ENCODE peak calls at places on chromosomes 5 and 9, in nine cellular contexts. One of them, this sample, is unnamed.

GRCh38 chr9:89277454-89277853 is 33.5 kb upstream of the CKS2 start:
- DNase-seq in fibroblast of mammary gland: peak
- DNase-seq in heart left ventricle: no peak
- DNase-seq in testis: no peak
- DNase-seq in A673: no peak
- DNase-seq in breast epithelium: no peak
- DNase-seq in bronchial epithelial cell: no peak
- DNase-seq in left lung: peak
- DNase-seq in CD8-positive, alpha-beta memory T cell: no peak
- DNase-seq in this sample: peak

GRCh38 chr5:57441557-57441956 is 41.1 kb downstream of the ACTBL2 start:
- DNase-seq in fibroblast of mammary gland: peak
- DNase-seq in left lung: peak
- DNase-seq in heart left ventricle: no peak
- DNase-seq in testis: no peak
- DNase-seq in bronchial epithelial cell: peak
- DNase-seq in breast epithelium: no peak
- DNase-seq in A673: peak
- DNase-seq in CD8-positive, alpha-beta memory T cell: no peak
- DNase-seq in this sample: peak

GRCh38 chr5:144352732-144353317 is 182.2 kb downstream of the KCTD16 start:
- DNase-seq in left lung: no peak
- DNase-seq in heart left ventricle: no peak
- DNase-seq in breast epithelium: no peak
- DNase-seq in bronchial epithelial cell: no peak
- DNase-seq in fibroblast of mammary gland: no peak
- DNase-seq in A673: peak
- DNase-seq in testis: no peak
- DNase-seq in CD8-positive, alpha-beta memory T cell: no peak
- DNase-seq in this sample: no peak

GRCh38 chr5:173178369-173178910 is 34.1 kb downstream of the BNIP1 start:
- DNase-seq in CD8-positive, alpha-beta memory T cell: no peak
- DNase-seq in bronchial epithelial cell: no peak
- DNase-seq in left lung: no peak
- DNase-seq in heart left ventricle: no peak
- DNase-seq in fibroblast of mammary gland: no peak
- DNase-seq in breast epithelium: no peak
- DNase-seq in A673: no peak
- DNase-seq in testis: no peak
- DNase-seq in this sample: no peak

GRCh38 chr5:68456756-68457217 is 241.2 kb downstream of the PIK3R1 start:
- DNase-seq in fibroblast of mammary gland: peak
- DNase-seq in A673: peak
- DNase-seq in breast epithelium: peak
- DNase-seq in testis: peak
- DNase-seq in bronchial epithelial cell: peak
- DNase-seq in CD8-positive, alpha-beta memory T cell: no peak
- DNase-seq in left lung: no peak
- DNase-seq in heart left ventricle: peak
- DNase-seq in this sample: peak

GRCh38 chr9:88917375-88917774 is 73.9 kb upstream of the S1PR3 start:
- DNase-seq in testis: no peak
- DNase-seq in bronchial epithelial cell: no peak
- DNase-seq in CD8-positive, alpha-beta memory T cell: no peak
- DNase-seq in fibroblast of mammary gland: no peak
- DNase-seq in left lung: no peak
- DNase-seq in A673: no peak
- DNase-seq in breast epithelium: no peak
- DNase-seq in heart left ventricle: no peak
- DNase-seq in this sample: no peak

GRCh38 chr9:84996049-84996448 is 326.5 kb downstream of the NTRK2 start:
- DNase-seq in CD8-positive, alpha-beta memory T cell: no peak
- DNase-seq in fibroblast of mammary gland: no peak
- DNase-seq in heart left ventricle: no peak
- DNase-seq in breast epithelium: no peak
- DNase-seq in bronchial epithelial cell: peak
- DNase-seq in left lung: no peak
- DNase-seq in A673: no peak
- DNase-seq in testis: no peak
- DNase-seq in this sample: no peak

GRCh38 chr9:125685167-125685566 is 21.8 kb downstream of the MAPKAP1 start:
- DNase-seq in testis: no peak
- DNase-seq in CD8-positive, alpha-beta memory T cell: no peak
- DNase-seq in breast epithelium: no peak
- DNase-seq in heart left ventricle: no peak
- DNase-seq in fibroblast of mammary gland: no peak
- DNase-seq in A673: no peak
- DNase-seq in bronchial epithelial cell: no peak
- DNase-seq in left lung: no peak
- DNase-seq in this sample: no peak

GRCh38 chr9:974064-974992 is 2.1 kb upstream of the DMRT3 start:
- DNase-seq in CD8-positive, alpha-beta memory T cell: no peak
- DNase-seq in left lung: no peak
- DNase-seq in fibroblast of mammary gland: no peak
- DNase-seq in heart left ventricle: no peak
- DNase-seq in breast epithelium: no peak
- DNase-seq in A673: no peak
- DNase-seq in bronchial epithelial cell: no peak
- DNase-seq in testis: no peak
- DNase-seq in this sample: no peak

GRCh38 chr5:45410304-45410995 is 285.7 kb downstream of the HCN1 start:
- DNase-seq in testis: no peak
- DNase-seq in A673: peak
- DNase-seq in bronchial epithelial cell: no peak
- DNase-seq in CD8-positive, alpha-beta memory T cell: no peak
- DNase-seq in fibroblast of mammary gland: no peak
- DNase-seq in heart left ventricle: no peak
- DNase-seq in left lung: no peak
- DNase-seq in breast epithelium: no peak
- DNase-seq in this sample: no peak

GRCh38 chr5:178632305-178632704 is 5.5 kb upstream of the CLK4 start:
- DNase-seq in fibroblast of mammary gland: no peak
- DNase-seq in A673: no peak
- DNase-seq in bronchial epithelial cell: no peak
- DNase-seq in CD8-positive, alpha-beta memory T cell: no peak
- DNase-seq in testis: no peak
- DNase-seq in left lung: no peak
- DNase-seq in breast epithelium: no peak
- DNase-seq in heart left ventricle: no peak
- DNase-seq in this sample: no peak
- H3K4me3 ChIP-seq in fibroblast of mammary gland: no peak
- H3K4me3 ChIP-seq in A673: no peak
- H3K4me3 ChIP-seq in bronchial epithelial cell: no peak
- H3K4me3 ChIP-seq in CD8-positive, alpha-beta memory T cell: no peak
- H3K4me3 ChIP-seq in testis: no peak
- H3K4me3 ChIP-seq in left lung: no peak
- H3K4me3 ChIP-seq in breast epithelium: no peak
- H3K4me3 ChIP-seq in heart left ventricle: no peak
- H3K4me3 ChIP-seq in this sample: no peak

DNA sequence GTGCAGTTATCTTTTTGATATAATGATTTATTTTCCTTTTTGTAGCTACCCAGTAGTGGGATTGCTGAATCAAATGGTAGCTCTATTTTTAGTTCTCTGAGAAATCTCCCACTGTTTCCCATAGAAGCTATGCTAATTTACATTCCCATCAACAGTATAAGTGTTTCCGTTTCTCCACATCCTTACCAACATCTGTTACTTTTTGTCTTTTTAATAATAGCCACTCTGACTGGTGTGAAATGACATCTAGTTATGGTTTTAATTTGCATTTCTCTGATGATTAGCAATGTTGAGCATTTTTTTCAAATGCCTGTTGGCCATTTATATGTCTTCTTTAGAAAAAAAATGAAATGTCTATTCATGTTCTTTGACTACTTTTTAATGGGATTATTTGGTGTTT is 94.7 kb downstream of the SERINC5 start:
- DNase-seq in breast epithelium: no peak
- DNase-seq in testis: no peak
- DNase-seq in heart left ventricle: no peak
- DNase-seq in left lung: no peak
- DNase-seq in CD8-positive, alpha-beta memory T cell: no peak
- DNase-seq in fibroblast of mammary gland: no peak
- DNase-seq in bronchial epithelial cell: no peak
- DNase-seq in A673: peak
- DNase-seq in this sample: no peak
- H3K4me3 ChIP-seq in breast epithelium: no peak
- H3K4me3 ChIP-seq in testis: no peak
- H3K4me3 ChIP-seq in heart left ventricle: no peak
- H3K4me3 ChIP-seq in left lung: no peak
- H3K4me3 ChIP-seq in CD8-positive, alpha-beta memory T cell: no peak
- H3K4me3 ChIP-seq in fibroblast of mammary gland: no peak
- H3K4me3 ChIP-seq in bronchial epithelial cell: no peak
- H3K4me3 ChIP-seq in A673: no peak
- H3K4me3 ChIP-seq in this sample: no peak

DNA sequence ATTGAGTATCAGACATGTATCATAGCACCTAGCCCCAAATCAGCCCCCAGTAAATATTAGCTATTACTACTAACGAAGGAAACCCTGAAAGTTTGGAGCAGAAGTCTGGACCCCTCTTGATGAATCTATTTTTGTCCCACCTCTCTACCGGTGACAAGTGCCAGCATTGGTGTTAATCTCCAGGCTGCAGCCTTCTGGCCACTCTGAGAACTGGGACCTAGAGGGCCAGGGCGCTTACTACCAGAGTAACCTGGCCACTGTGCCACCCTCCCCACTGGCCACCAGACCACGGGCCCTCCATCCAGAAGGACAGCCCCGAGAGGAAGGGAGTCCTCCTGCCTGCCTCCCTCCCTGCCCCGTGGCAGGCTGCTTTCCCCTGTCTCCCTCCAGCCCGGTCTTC is 349 bp downstream of the KCNMB1 start:
- DNase-seq in fibroblast of mammary gland: no peak
- DNase-seq in breast epithelium: no peak
- DNase-seq in heart left ventricle: peak
- DNase-seq in left lung: no peak
- DNase-seq in A673: no peak
- DNase-seq in CD8-positive, alpha-beta memory T cell: no peak
- DNase-seq in testis: no peak
- DNase-seq in bronchial epithelial cell: no peak
- DNase-seq in this sample: no peak
- H3K4me3 ChIP-seq in fibroblast of mammary gland: no peak
- H3K4me3 ChIP-seq in breast epithelium: peak
- H3K4me3 ChIP-seq in heart left ventricle: peak
- H3K4me3 ChIP-seq in left lung: peak
- H3K4me3 ChIP-seq in A673: no peak
- H3K4me3 ChIP-seq in CD8-positive, alpha-beta memory T cell: no peak
- H3K4me3 ChIP-seq in testis: peak
- H3K4me3 ChIP-seq in bronchial epithelial cell: no peak
- H3K4me3 ChIP-seq in this sample: no peak

DNA sequence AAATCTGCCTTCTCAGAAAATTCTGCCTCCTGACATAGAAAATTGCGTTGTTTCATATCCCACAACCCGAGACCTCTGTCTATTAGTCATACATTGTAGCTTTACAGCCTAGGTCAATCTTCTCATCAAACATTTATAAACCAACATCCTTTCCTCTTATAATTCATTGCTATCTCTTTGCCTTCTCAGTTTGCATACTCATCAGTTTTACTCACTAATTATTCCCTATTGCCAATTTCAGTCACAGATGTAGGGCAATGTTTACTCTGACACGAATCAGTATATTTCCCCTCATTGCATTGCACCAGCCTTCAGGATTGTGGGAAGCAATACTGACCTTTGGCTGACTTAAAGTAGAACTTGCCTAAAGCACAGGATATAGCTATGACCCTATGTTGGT is 247.2 kb downstream of the CEMIP2 start:
- DNase-seq in fibroblast of mammary gland: no peak
- DNase-seq in heart left ventricle: no peak
- DNase-seq in left lung: no peak
- DNase-seq in breast epithelium: no peak
- DNase-seq in bronchial epithelial cell: no peak
- DNase-seq in testis: no peak
- DNase-seq in A673: no peak
- DNase-seq in CD8-positive, alpha-beta memory T cell: no peak
- DNase-seq in this sample: no peak
- H3K4me3 ChIP-seq in fibroblast of mammary gland: no peak
- H3K4me3 ChIP-seq in heart left ventricle: no peak
- H3K4me3 ChIP-seq in left lung: no peak
- H3K4me3 ChIP-seq in breast epithelium: no peak
- H3K4me3 ChIP-seq in bronchial epithelial cell: no peak
- H3K4me3 ChIP-seq in testis: no peak
- H3K4me3 ChIP-seq in A673: no peak
- H3K4me3 ChIP-seq in CD8-positive, alpha-beta memory T cell: no peak
- H3K4me3 ChIP-seq in this sample: no peak

GRCh38 chr5:141362719-141363118 is 1.2 kb upstream of the PCDHGA5 start:
- DNase-seq in testis: no peak
- DNase-seq in heart left ventricle: no peak
- DNase-seq in A673: no peak
- DNase-seq in left lung: no peak
- DNase-seq in breast epithelium: no peak
- DNase-seq in fibroblast of mammary gland: no peak
- DNase-seq in bronchial epithelial cell: no peak
- DNase-seq in CD8-positive, alpha-beta memory T cell: no peak
- DNase-seq in this sample: no peak

GRCh38 chr5:141366016-141366896 is 2.3 kb downstream of the PCDHGA5 start:
- DNase-seq in bronchial epithelial cell: no peak
- DNase-seq in heart left ventricle: no peak
- DNase-seq in CD8-positive, alpha-beta memory T cell: no peak
- DNase-seq in fibroblast of mammary gland: no peak
- DNase-seq in A673: no peak
- DNase-seq in testis: no peak
- DNase-seq in breast epithelium: no peak
- DNase-seq in left lung: no peak
- DNase-seq in this sample: no peak

GRCh38 chr5:141360685-141361084 is 891 bp downstream of the PCDHGB2 start:
- DNase-seq in left lung: no peak
- DNase-seq in bronchial epithelial cell: no peak
- DNase-seq in CD8-positive, alpha-beta memory T cell: no peak
- DNase-seq in testis: no peak
- DNase-seq in breast epithelium: no peak
- DNase-seq in fibroblast of mammary gland: no peak
- DNase-seq in heart left ventricle: no peak
- DNase-seq in A673: no peak
- DNase-seq in this sample: no peak

GRCh38 chr5:141359790-141360426 is at the start of gene PCDHGB2:
- DNase-seq in fibroblast of mammary gland: peak
- DNase-seq in left lung: no peak
- DNase-seq in bronchial epithelial cell: peak
- DNase-seq in A673: peak
- DNase-seq in testis: no peak
- DNase-seq in heart left ventricle: no peak
- DNase-seq in CD8-positive, alpha-beta memory T cell: no peak
- DNase-seq in breast epithelium: no peak
- DNase-seq in this sample: peak

GRCh38 chr5:141363952-141364660 is at the start of gene PCDHGA5:
- DNase-seq in fibroblast of mammary gland: peak
- DNase-seq in breast epithelium: no peak
- DNase-seq in CD8-positive, alpha-beta memory T cell: no peak
- DNase-seq in A673: no peak
- DNase-seq in left lung: no peak
- DNase-seq in heart left ventricle: no peak
- DNase-seq in testis: no peak
- DNase-seq in bronchial epithelial cell: no peak
- DNase-seq in this sample: no peak
- H3K4me3 ChIP-seq in fibroblast of mammary gland: peak
- H3K4me3 ChIP-seq in breast epithelium: peak
- H3K4me3 ChIP-seq in CD8-positive, alpha-beta memory T cell: no peak
- H3K4me3 ChIP-seq in A673: no peak
- H3K4me3 ChIP-seq in left lung: no peak
- H3K4me3 ChIP-seq in heart left ventricle: peak
- H3K4me3 ChIP-seq in testis: no peak
- H3K4me3 ChIP-seq in bronchial epithelial cell: no peak
- H3K4me3 ChIP-seq in this sample: no peak

GRCh38 chr5:131633830-131634229 is 1.2 kb downstream of the RAPGEF6 start:
- DNase-seq in left lung: no peak
- DNase-seq in breast epithelium: no peak
- DNase-seq in testis: no peak
- DNase-seq in CD8-positive, alpha-beta memory T cell: no peak
- DNase-seq in A673: no peak
- DNase-seq in fibroblast of mammary gland: no peak
- DNase-seq in heart left ventricle: no peak
- DNase-seq in bronchial epithelial cell: no peak
- DNase-seq in this sample: no peak
- H3K4me3 ChIP-seq in left lung: peak
- H3K4me3 ChIP-seq in breast epithelium: peak
- H3K4me3 ChIP-seq in testis: peak
- H3K4me3 ChIP-seq in CD8-positive, alpha-beta memory T cell: peak
- H3K4me3 ChIP-seq in A673: peak
- H3K4me3 ChIP-seq in fibroblast of mammary gland: peak
- H3K4me3 ChIP-seq in heart left ventricle: peak
- H3K4me3 ChIP-seq in bronchial epithelial cell: peak
- H3K4me3 ChIP-seq in this sample: peak

This sample was measured in fibroblast of villous mesenchyme.